ENCODE peak calls at places on chromosomes 4 and X, in four cellular contexts. R, B, M and H are unnamed samples.

GRCh38 chr4:173418636-173419035 is 19.7 kb upstream of the SCRG1 start:
- DNase-seq in R (no peak), B (no peak), M (no peak), H (no peak)

GRCh38 chr4:1408418-1408817 is 2.2 kb upstream of the NKX1-1 start:
- DNase-seq in R (no peak), B (no peak), M (no peak), H (no peak)

GRCh38 chr4:80365928-80366327 is 30.4 kb downstream of the CFAP299 start:
- DNase-seq in R (peak), B (peak), M (peak), H (peak)

GRCh38 chr4:123088521-123088920 is 166.1 kb upstream of the NUDT6 start:
- DNase-seq in R (no peak), B (no peak), M (no peak), H (no peak)

GRCh38 chr4:66376396-66376795 is 706.1 kb upstream of the EPHA5 start:
- DNase-seq in R (no peak), B (no peak), M (no peak), H (no peak)

GRCh38 chrX:47232803-47233332 is at the start of gene USP11:
- DNase-seq in R (peak), B (peak), M (no peak), H (peak)

GRCh38 chr4:94454405-94454804 is 2.7 kb downstream of the PDLIM5 start:
- DNase-seq in R (no peak), B (peak), M (no peak), H (no peak)

GRCh38 chr4:24736066-24736465 is 59.3 kb upstream of the SOD3 start:
- DNase-seq in R (peak), B (peak), M (no peak), H (no peak)

GRCh38 chrX:131763674-131764073 is 219.8 kb downstream of the OR13H1 start:
- DNase-seq in R (peak), B (peak), M (peak), H (no peak)
- TF ChIP-seq CTCF in R (peak), B (peak), M (no peak), H (no peak)

GRCh38 chrX:120453985-120454384 is 15.1 kb downstream of the LAMP2 start:
- DNase-seq in R (no peak), B (no peak), M (no peak), H (no peak)

GRCh38 chrX:120452131-120452530 is 17.0 kb downstream of the LAMP2 start:
- DNase-seq in R (peak), B (peak), M (no peak), H (no peak)

GRCh38 chrX:120446503-120446902 is 22.6 kb downstream of the LAMP2 start:
- DNase-seq in R (peak), B (peak), M (no peak), H (no peak)

GRCh38 chrX:120450163-120450562 is 18.9 kb downstream of the LAMP2 start:
- DNase-seq in R (peak), B (no peak), M (no peak), H (no peak)
- TF ChIP-seq CTCF in R (peak), B (peak), M (no peak), H (peak)

DNA sequence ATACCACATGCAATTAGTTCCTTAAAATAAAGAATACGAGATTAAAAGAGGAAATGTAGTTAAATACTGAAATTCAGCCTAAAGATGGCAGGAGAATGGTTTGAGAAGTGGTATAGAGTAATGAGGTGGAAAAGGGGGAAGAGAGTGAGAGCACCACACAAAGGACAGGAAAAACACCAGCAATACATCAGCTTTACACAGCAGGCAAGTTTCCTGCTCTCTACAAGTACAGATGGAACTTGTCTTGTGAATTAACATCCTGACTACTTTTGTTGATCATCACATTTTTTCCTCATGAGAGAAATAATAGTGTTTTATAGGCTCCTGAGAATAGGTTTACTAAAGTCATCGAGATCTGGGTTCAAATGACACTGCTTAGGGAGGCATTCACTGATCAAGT is 2.9 kb upstream of the UNC5C start:
- DNase-seq in R (no peak), B (no peak), M (no peak), H (no peak)
- TF ChIP-seq CTCF in R (no peak), B (no peak), M (no peak), H (no peak)

GRCh38 chrX:68827848-68828562 is 816 bp upstream of the EFNB1 start:
- DNase-seq in R (peak), B (peak), M (peak), H (peak)
- TF ChIP-seq CTCF in R (peak), B (peak), M (peak), H (peak)

GRCh38 chrX:153063315-153063714 is 7.0 kb downstream of the PNMA3 start:
- DNase-seq in R (no peak), B (peak), M (no peak), H (no peak)

GRCh38 chrX:153060095-153060445 is 3.8 kb downstream of the PNMA3 start:
- DNase-seq in R (no peak), B (no peak), M (no peak), H (no peak)

GRCh38 chrX:153065389-153065788 is 6.9 kb upstream of the PNMA6A start:
- DNase-seq in R (no peak), B (no peak), M (no peak), H (no peak)

GRCh38 chrX:153061732-153062131 is 5.5 kb downstream of the PNMA3 start:
- DNase-seq in R (no peak), B (peak), M (no peak), H (no peak)

DNA sequence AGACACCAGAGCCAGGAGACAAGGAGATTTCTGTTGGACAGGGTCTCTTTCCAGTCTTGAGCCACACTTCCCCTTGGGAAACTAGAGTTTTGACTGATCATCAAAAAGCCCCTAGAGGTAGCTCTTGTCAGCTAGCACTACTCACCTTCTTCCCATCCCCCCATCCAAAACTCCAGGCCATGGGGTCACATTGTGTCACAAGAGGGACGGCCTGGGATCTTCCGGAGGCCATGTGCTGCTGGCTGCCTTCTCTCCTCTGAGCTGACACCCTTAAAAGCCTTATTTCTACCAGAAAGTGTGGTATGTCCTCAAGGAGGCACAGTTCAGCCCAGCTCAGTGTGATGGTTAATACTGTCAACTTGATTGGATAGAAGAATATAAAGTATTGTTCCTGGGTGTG is 7.8 kb downstream of the PNMA3 start:
- DNase-seq in R (no peak), B (no peak), M (no peak), H (no peak)
- TF ChIP-seq CTCF in R (no peak), B (no peak), M (no peak), H (no peak)